ENCODE peak calls at places on chromosomes 4 and X, in five cellular contexts. One of them, this sample, is unnamed.

GRCh38 chrX:140815868-140816267 is 106.3 kb downstream of the LINC00632 start:
- DNase-seq in type B pancreatic cell: no peak
- DNase-seq in thyroid gland: peak
- DNase-seq in activated CD4-positive, alpha-beta T cell treated with anti-CD3 and anti-CD28 coated beads, Interleukin-2, amount 50 U/mL, for 1 hour: no peak
- DNase-seq in OCI-LY7: no peak
- DNase-seq in this sample: no peak

GRCh38 chr4:3294401-3295241 is 1.8 kb downstream of the RGS12 start:
- DNase-seq in type B pancreatic cell: peak
- DNase-seq in thyroid gland: peak
- DNase-seq in activated CD4-positive, alpha-beta T cell treated with anti-CD3 and anti-CD28 coated beads, Interleukin-2, amount 50 U/mL, for 1 hour: no peak
- DNase-seq in OCI-LY7: no peak
- DNase-seq in this sample: peak

GRCh38 chr4:94690851-94691254 is 66.9 kb upstream of the BMPR1B start:
- DNase-seq in type B pancreatic cell: no peak
- DNase-seq in thyroid gland: no peak
- DNase-seq in activated CD4-positive, alpha-beta T cell treated with anti-CD3 and anti-CD28 coated beads, Interleukin-2, amount 50 U/mL, for 1 hour: no peak
- DNase-seq in OCI-LY7: no peak
- DNase-seq in this sample: no peak

GRCh38 chr4:36227913-36228312 is 16.4 kb downstream of the ARAP2 start:
- DNase-seq in type B pancreatic cell: no peak
- DNase-seq in thyroid gland: no peak
- DNase-seq in activated CD4-positive, alpha-beta T cell treated with anti-CD3 and anti-CD28 coated beads, Interleukin-2, amount 50 U/mL, for 1 hour: no peak
- DNase-seq in OCI-LY7: no peak
- DNase-seq in this sample: no peak

GRCh38 chrX:48957477-48957826 is at the start of gene OTUD5:
- DNase-seq in type B pancreatic cell: no peak
- DNase-seq in thyroid gland: no peak
- DNase-seq in activated CD4-positive, alpha-beta T cell treated with anti-CD3 and anti-CD28 coated beads, Interleukin-2, amount 50 U/mL, for 1 hour: peak
- DNase-seq in OCI-LY7: peak
- DNase-seq in this sample: no peak

GRCh38 chr4:2935762-2936743 is 27.2 kb downstream of the NOP14 start:
- DNase-seq in type B pancreatic cell: no peak
- DNase-seq in thyroid gland: no peak
- DNase-seq in activated CD4-positive, alpha-beta T cell treated with anti-CD3 and anti-CD28 coated beads, Interleukin-2, amount 50 U/mL, for 1 hour: peak
- DNase-seq in OCI-LY7: peak
- DNase-seq in this sample: peak

GRCh38 chr4:97105716-97106115 is 1037.6 kb downstream of the STPG2 start:
- DNase-seq in type B pancreatic cell: no peak
- DNase-seq in thyroid gland: no peak
- DNase-seq in activated CD4-positive, alpha-beta T cell treated with anti-CD3 and anti-CD28 coated beads, Interleukin-2, amount 50 U/mL, for 1 hour: no peak
- DNase-seq in OCI-LY7: no peak
- DNase-seq in this sample: no peak

GRCh38 chrX:41178201-41178600 is 93.0 kb downstream of the USP9X start:
- DNase-seq in type B pancreatic cell: no peak
- DNase-seq in thyroid gland: no peak
- DNase-seq in activated CD4-positive, alpha-beta T cell treated with anti-CD3 and anti-CD28 coated beads, Interleukin-2, amount 50 U/mL, for 1 hour: no peak
- DNase-seq in OCI-LY7: no peak
- DNase-seq in this sample: no peak

GRCh38 chr4:8583655-8584025 is 3.4 kb downstream of the GPR78 start:
- DNase-seq in type B pancreatic cell: no peak
- DNase-seq in thyroid gland: peak
- DNase-seq in activated CD4-positive, alpha-beta T cell treated with anti-CD3 and anti-CD28 coated beads, Interleukin-2, amount 50 U/mL, for 1 hour: no peak
- DNase-seq in OCI-LY7: no peak
- DNase-seq in this sample: no peak

GRCh38 chrX:129632443-129632842 is 22.3 kb downstream of the APLN start:
- DNase-seq in type B pancreatic cell: no peak
- DNase-seq in thyroid gland: no peak
- DNase-seq in activated CD4-positive, alpha-beta T cell treated with anti-CD3 and anti-CD28 coated beads, Interleukin-2, amount 50 U/mL, for 1 hour: no peak
- DNase-seq in OCI-LY7: no peak
- DNase-seq in this sample: no peak

GRCh38 chrX:22060451-22060940 is 28.4 kb downstream of the PHEX start:
- DNase-seq in type B pancreatic cell: no peak
- DNase-seq in thyroid gland: no peak
- DNase-seq in activated CD4-positive, alpha-beta T cell treated with anti-CD3 and anti-CD28 coated beads, Interleukin-2, amount 50 U/mL, for 1 hour: no peak
- DNase-seq in OCI-LY7: peak
- DNase-seq in this sample: no peak

GRCh38 chr4:3688018-3688998 is 77.9 kb upstream of the ADRA2C start:
- DNase-seq in type B pancreatic cell: no peak
- DNase-seq in thyroid gland: no peak
- DNase-seq in activated CD4-positive, alpha-beta T cell treated with anti-CD3 and anti-CD28 coated beads, Interleukin-2, amount 50 U/mL, for 1 hour: no peak
- DNase-seq in OCI-LY7: no peak
- DNase-seq in this sample: no peak

GRCh38 chrX:44261286-44261685 is 82.2 kb downstream of the EFHC2 start:
- DNase-seq in type B pancreatic cell: no peak
- DNase-seq in thyroid gland: no peak
- DNase-seq in activated CD4-positive, alpha-beta T cell treated with anti-CD3 and anti-CD28 coated beads, Interleukin-2, amount 50 U/mL, for 1 hour: no peak
- DNase-seq in OCI-LY7: no peak
- DNase-seq in this sample: no peak

GRCh38 chr4:111454961-111455360 is 690.3 kb upstream of the FAM241A start:
- DNase-seq in type B pancreatic cell: no peak
- DNase-seq in thyroid gland: no peak
- DNase-seq in activated CD4-positive, alpha-beta T cell treated with anti-CD3 and anti-CD28 coated beads, Interleukin-2, amount 50 U/mL, for 1 hour: no peak
- DNase-seq in OCI-LY7: no peak
- DNase-seq in this sample: no peak

GRCh38 chrX:135000516-135000915 is 9.7 kb downstream of the SMIM10 start:
- DNase-seq in type B pancreatic cell: no peak
- DNase-seq in thyroid gland: no peak
- DNase-seq in activated CD4-positive, alpha-beta T cell treated with anti-CD3 and anti-CD28 coated beads, Interleukin-2, amount 50 U/mL, for 1 hour: no peak
- DNase-seq in OCI-LY7: no peak
- DNase-seq in this sample: no peak